ENCODE peak calls at places on chromosomes 6 and 20, in five cellular contexts. R is upper lobe of right lung, V is OCI-LY7, C is psoas muscle, L is fibroblast of lung. M is an unnamed sample. For H3K4me1, the result is how much of the 10 kb centered on the place peaks cover.

GRCh38 chr20:48898210-48898609 is 23.3 kb upstream of the ARFGEF2 start:
- DNase-seq in R (no peak), V (no peak), C (no peak), L (no peak), M (no peak)

GRCh38 chr6:26155066-26155925 is 68.1 kb downstream of the HFE start:
- DNase-seq in R (peak), V (peak), C (peak), L (peak), M (no peak)

GRCh38 chr6:28544211-28544610 is 18.5 kb downstream of the GPX5 start:
- DNase-seq in R (no peak), V (no peak), C (no peak), L (peak), M (no peak)

GRCh38 chr20:32325706-32326506 is 32.2 kb upstream of the ASXL1 start:
- DNase-seq in R (no peak), V (no peak), C (no peak), L (peak), M (no peak)

GRCh38 chr6:6729971-6730370 is 141.5 kb downstream of the LY86 start:
- DNase-seq in R (no peak), V (no peak), C (no peak), L (no peak), M (no peak)

GRCh38 chr6:119079288-119079809 is 885 bp upstream of the FAM184A start:
- DNase-seq in R (no peak), V (no peak), C (no peak), L (peak), M (no peak)

GRCh38 chr6:132060591-132060990 is 109.4 kb upstream of the CCN2 start:
- DNase-seq in R (no peak), V (peak), C (no peak), L (peak), M (no peak)

GRCh38 chr20:19095762-19096161 is 116.7 kb upstream of the SLC24A3 start:
- DNase-seq in R (no peak), V (no peak), C (no peak), L (no peak), M (no peak)

GRCh38 chr6:73263570-73263909 is 544 bp upstream of the KHDC1 start:
- DNase-seq in R (no peak), V (peak), C (no peak), L (no peak), M (no peak)

GRCh38 chr20:38217791-38218565 is 42.6 kb downstream of the KIAA1755 start:
- DNase-seq in R (peak), V (no peak), C (no peak), L (peak), M (no peak)

GRCh38 chr20:986733-987355 is 15.3 kb downstream of the RSPO4 start:
- DNase-seq in R (no peak), V (no peak), C (peak), L (no peak), M (no peak)

DNA sequence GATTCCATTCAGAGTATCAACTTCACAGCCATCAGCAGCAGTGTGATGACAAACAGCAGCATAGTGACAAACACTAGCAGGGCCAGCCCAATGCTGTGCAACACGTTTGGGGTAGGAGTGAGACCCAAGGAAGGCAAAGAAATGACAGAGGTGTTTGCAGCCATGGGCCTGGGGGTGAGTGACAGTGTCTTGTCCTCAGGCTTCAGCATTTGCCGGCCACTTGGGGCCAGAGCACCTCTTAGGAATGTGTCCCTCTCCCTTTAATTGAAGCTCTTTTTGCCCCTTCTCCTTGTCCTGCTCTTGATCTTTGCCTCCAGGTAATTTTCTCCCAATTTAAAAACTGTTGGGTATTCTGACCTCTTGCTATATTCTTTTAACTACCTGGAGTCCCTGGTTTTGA is 84.4 kb downstream of the HS3ST5 start:
- DNase-seq in R (no peak), V (no peak), C (no peak), L (no peak), M (no peak)
- H3K4me3 ChIP-seq in R (no peak), V (no peak), C (no peak), L (no peak), M (no peak)

DNA sequence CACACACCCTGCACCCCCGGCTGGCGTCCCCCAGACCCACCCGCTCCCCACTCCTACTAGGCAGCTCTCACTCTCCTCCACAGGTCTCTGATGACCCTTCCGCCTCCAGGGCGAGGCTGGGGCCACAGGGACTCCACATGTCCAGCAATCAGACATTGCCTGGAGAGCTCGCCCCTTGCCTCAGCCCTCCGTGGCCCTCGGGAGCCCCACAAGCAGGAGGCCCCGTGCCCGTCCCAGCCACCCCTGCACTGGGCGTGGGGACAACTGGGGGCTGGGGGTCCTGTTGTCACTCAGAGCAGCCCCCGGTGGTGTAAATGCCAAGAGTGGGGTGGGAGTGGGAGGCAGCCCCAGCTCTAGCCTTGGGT is 1.5 kb downstream of the COL20A1 start:
- DNase-seq in R (no peak), V (no peak), C (no peak), L (no peak), M (no peak)
- H3K4me1 ChIP-seq in R (under half), V (under half), C (under half), L (under half), M (under half)

DNA sequence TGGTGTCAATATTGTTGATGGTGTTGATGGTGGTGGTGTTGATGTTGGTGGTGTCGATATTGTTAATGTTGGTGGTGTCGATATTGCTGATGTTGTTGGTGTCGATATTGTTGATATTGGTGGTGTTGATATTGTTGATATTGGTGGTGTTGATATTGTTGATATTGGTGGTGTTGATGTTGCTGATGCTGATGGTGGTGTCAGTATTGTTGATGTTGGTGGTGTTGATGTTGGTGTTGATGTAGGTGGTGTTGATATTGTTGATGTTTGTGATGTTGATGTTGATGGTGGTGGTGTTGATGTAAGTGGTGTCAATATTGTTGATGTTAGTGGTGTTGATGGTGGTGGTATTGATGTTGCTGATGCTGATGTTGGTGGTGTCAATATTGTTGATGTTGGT is 240.0 kb downstream of the CDH4 start:
- DNase-seq in R (no peak), V (no peak), C (no peak), L (no peak), M (no peak)
- H3K27ac ChIP-seq in R (no peak), V (no peak), C (no peak), L (no peak), M (no peak)

GRCh38 chr6:37279366-37280134 is 21.6 kb upstream of the TMEM217 start:
- DNase-seq in R (no peak), V (no peak), C (peak), L (peak), M (no peak)

GRCh38 chr6:37283786-37284185 is 25.8 kb upstream of the TMEM217 start:
- DNase-seq in R (no peak), V (no peak), C (peak), L (no peak), M (no peak)

GRCh38 chr6:37276916-37277509 is 19.1 kb upstream of the TMEM217 start:
- DNase-seq in R (no peak), V (no peak), C (no peak), L (no peak), M (no peak)

GRCh38 chr6:37283268-37283667 is 25.3 kb upstream of the TMEM217 start:
- DNase-seq in R (no peak), V (no peak), C (no peak), L (peak), M (no peak)

GRCh38 chr6:37280162-37280895 is 22.4 kb upstream of the TMEM217 start:
- DNase-seq in R (no peak), V (no peak), C (no peak), L (no peak), M (no peak)
- H3K4me3 ChIP-seq in R (no peak), V (no peak), C (peak), L (no peak), M (no peak)

GRCh38 chr20:36097751-36098151 is 56.8 kb upstream of the EPB41L1 start:
- DNase-seq in R (no peak), V (no peak), C (no peak), L (no peak), M (no peak)
- H3K4me1 ChIP-seq in R (under half), V (half or more), C (under half), L (under half), M (under half)

GRCh38 chr6:15511248-15512125 is 151.3 kb downstream of the DTNBP1 start:
- DNase-seq in R (no peak), V (no peak), C (peak), L (no peak), M (no peak)
- H3K27ac ChIP-seq in R (no peak), V (no peak), C (peak), L (no peak), M (no peak)